ENCODE peak calls at places on chromosomes 4 and X, in five cellular contexts. W is BJ, G is omental fat pad, Z is cardiac muscle cell, A is HL-60. L is an unnamed sample.

GRCh38 chrX:3231766-3232165 is 114.7 kb downstream of the MXRA5 start:
- DNase-seq in W (no peak), G (no peak), Z (no peak), A (no peak), L (no peak)

GRCh38 chr4:3629665-3630064 is 97.4 kb upstream of the LRPAP1 start:
- DNase-seq in W (no peak), G (no peak), Z (no peak), A (no peak), L (no peak)

GRCh38 chr4:83701041-83701440 is 165.1 kb downstream of the GPAT3 start:
- DNase-seq in W (no peak), G (no peak), Z (no peak), A (no peak), L (no peak)

GRCh38 chr4:128288689-128289106 is 1.1 kb upstream of the PGRMC2 start:
- DNase-seq in W (no peak), G (no peak), Z (no peak), A (no peak), L (peak)

GRCh38 chr4:48343531-48343930 is 2.2 kb downstream of the SLAIN2 start:
- DNase-seq in W (no peak), G (no peak), Z (peak), A (no peak), L (no peak)

GRCh38 chrX:109939498-109939897 is 63.4 kb upstream of the TMEM164 start:
- DNase-seq in W (no peak), G (no peak), Z (no peak), A (no peak), L (no peak)

GRCh38 chr4:7805533-7806079 is 134.1 kb downstream of the AFAP1 start:
- DNase-seq in W (no peak), G (no peak), Z (peak), A (no peak), L (no peak)

GRCh38 chr4:51895816-51896408 is 53.0 kb downstream of the DCUN1D4 start:
- DNase-seq in W (peak), G (no peak), Z (peak), A (peak), L (no peak)

GRCh38 chr4:33126002-33126401 is 2405.8 kb downstream of the PCDH7 start:
- DNase-seq in W (no peak), G (no peak), Z (no peak), A (no peak), L (no peak)

GRCh38 chrX:14832151-14832550 is 40.7 kb downstream of the FANCB start:
- DNase-seq in W (peak), G (no peak), Z (no peak), A (no peak), L (no peak)

GRCh38 chr4:178599521-178599920 is 1157.3 kb upstream of the AGA start:
- DNase-seq in W (no peak), G (no peak), Z (peak), A (no peak), L (no peak)
- TF ChIP-seq CTCF in W (no peak), G (no peak), Z (no peak), A (no peak), L (no peak)

DNA sequence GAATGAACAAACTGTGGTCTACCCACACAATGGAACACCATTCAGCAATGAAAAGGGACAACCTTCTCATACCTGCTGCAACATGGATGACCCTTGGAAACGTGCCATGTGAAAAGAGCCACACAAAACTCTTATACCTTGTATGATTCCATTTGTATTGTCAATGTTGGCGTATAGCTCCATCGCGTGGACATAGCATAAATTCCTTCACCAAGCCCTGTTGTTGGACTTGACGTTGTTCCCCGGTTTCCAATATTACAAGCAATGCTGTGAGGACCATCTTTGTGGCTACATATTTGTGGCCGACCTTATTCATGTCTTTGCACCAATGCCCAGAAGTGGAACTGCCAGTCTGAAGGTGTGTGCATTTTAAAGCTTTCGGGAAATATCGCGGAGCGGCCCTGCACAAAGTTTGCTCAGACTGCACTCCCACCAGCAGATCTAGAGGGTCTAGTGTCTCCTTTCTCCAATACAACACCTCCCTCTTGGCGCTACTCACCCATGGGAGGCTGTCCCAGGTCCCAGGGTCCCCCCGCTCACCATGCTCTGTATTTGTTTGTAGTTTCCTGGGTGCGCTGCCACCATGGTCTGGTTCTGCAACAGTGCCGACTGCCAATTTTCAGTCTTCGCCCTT is at the start of gene CLDN34:
- DNase-seq in W (no peak), G (no peak), Z (no peak), A (no peak), L (no peak)
- TF ChIP-seq CTCF in W (no peak), G (no peak), Z (no peak), A (no peak), L (no peak)

GRCh38 chrX:131853440-131853839 is 169.7 kb upstream of the STK26 start:
- DNase-seq in W (no peak), G (no peak), Z (no peak), A (no peak), L (no peak)

DNA sequence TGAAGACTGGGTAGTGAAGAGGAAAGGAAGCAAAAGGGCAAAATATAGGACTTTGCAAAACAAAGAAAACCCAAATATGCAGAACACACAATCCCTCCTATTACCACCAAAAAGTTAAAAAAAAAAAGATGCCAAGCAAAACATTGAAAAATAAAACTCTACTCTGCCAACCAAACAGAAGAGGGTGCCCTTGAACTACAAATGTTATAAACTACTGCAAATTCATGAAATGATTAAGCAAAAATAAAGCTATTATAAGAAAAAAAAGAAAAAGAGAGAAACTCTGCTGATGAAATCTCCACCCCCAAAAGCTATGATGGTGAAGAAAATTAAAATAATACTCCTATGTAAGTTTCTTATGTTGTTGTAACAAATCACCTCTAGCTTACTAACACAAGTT is 168.5 kb upstream of the STK26 start:
- DNase-seq in W (no peak), G (no peak), Z (no peak), A (no peak), L (no peak)
- TF ChIP-seq CTCF in W (no peak), G (no peak), Z (no peak), A (no peak), L (no peak)

GRCh38 chrX:136954930-136955329 is 74.4 kb upstream of the RBMX start:
- DNase-seq in W (no peak), G (no peak), Z (peak), A (no peak), L (no peak)
- TF ChIP-seq CTCF in W (peak), G (no peak), Z (peak), A (peak), L (no peak)

GRCh38 chr4:112564706-112565270 is 48.8 kb upstream of the NEUROG2 start:
- DNase-seq in W (no peak), G (no peak), Z (no peak), A (no peak), L (no peak)
- TF ChIP-seq CTCF in W (no peak), G (no peak), Z (no peak), A (no peak), L (no peak)

GRCh38 chr4:87230806-87231205 is 10.4 kb upstream of the KLHL8 start:
- DNase-seq in W (no peak), G (no peak), Z (no peak), A (no peak), L (no peak)
- TF ChIP-seq CTCF in W (no peak), G (no peak), Z (no peak), A (no peak), L (no peak)

DNA sequence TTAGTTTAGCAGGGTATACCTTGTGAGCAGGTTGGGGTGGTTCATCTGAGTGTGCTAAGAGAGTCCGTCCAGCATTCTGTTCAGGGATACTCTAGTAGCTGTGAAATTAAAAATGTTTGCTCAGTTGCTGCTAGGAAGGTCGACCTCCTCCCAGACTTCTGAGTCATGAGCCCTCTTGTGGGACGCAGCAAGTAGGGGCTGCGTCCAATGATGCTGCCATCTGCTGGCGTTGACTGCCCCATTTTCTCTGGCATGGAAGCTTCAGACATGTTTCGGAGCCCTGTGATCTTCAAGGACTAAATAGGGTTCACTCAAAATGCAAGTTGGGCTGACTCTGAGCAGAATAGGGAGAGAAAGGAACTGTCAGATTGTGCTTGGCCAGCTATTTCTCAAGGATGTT is 201.0 kb upstream of the ARSJ start:
- DNase-seq in W (no peak), G (no peak), Z (peak), A (no peak), L (no peak)
- TF ChIP-seq CTCF in W (peak), G (no peak), Z (peak), A (no peak), L (no peak)

GRCh38 chr4:139099366-139099982 is 77.5 kb downstream of the ELF2 start:
- DNase-seq in W (no peak), G (no peak), Z (peak), A (peak), L (peak)
- TF ChIP-seq CTCF in W (peak), G (peak), Z (peak), A (peak), L (peak)